ENCODE peak calls at places on chromosome 19, in eight cellular contexts. One of them, this sample, is unnamed.

GRCh38 chr19:11539495-11540365 is 1.1 kb downstream of the CNN1 start:
- DNase-seq in pancreas: no peak
- DNase-seq in HCT116: no peak
- DNase-seq in esophagus squamous epithelium: no peak
- DNase-seq in BE2C: peak; percentile 73
- DNase-seq in ovary: peak; percentile 81
- DNase-seq in transverse colon: peak; percentile 29
- DNase-seq in body of pancreas: no peak
- DNase-seq in this sample: no peak

GRCh38 chr19:3880471-3881271 is at the start of gene ATCAY:
- DNase-seq in pancreas: no peak
- DNase-seq in HCT116: no peak
- DNase-seq in esophagus squamous epithelium: no peak
- DNase-seq in BE2C: peak; percentile 87
- DNase-seq in ovary: no peak
- DNase-seq in transverse colon: no peak
- DNase-seq in body of pancreas: no peak
- DNase-seq in this sample: no peak

GRCh38 chr19:27793128-27793643 is 1419.8 kb downstream of the UQCRFS1 start:
- DNase-seq in pancreas: no peak
- DNase-seq in HCT116: peak; percentile 90
- DNase-seq in esophagus squamous epithelium: peak; percentile 57
- DNase-seq in BE2C: peak; percentile 74
- DNase-seq in ovary: no peak
- DNase-seq in transverse colon: peak; percentile 88
- DNase-seq in body of pancreas: peak; percentile 88
- DNase-seq in this sample: no peak

GRCh38 chr19:4831351-4832340 is at the start of gene TICAM1:
- DNase-seq in pancreas: peak; percentile 84
- DNase-seq in HCT116: no peak
- DNase-seq in esophagus squamous epithelium: no peak
- DNase-seq in BE2C: peak; percentile 40
- DNase-seq in ovary: peak; percentile 78
- DNase-seq in transverse colon: peak; percentile 90
- DNase-seq in body of pancreas: peak; percentile 75
- DNase-seq in this sample: no peak

GRCh38 chr19:2575734-2576481 is 100.0 kb downstream of the GADD45B start:
- DNase-seq in pancreas: peak; percentile 67
- DNase-seq in HCT116: no peak
- DNase-seq in esophagus squamous epithelium: no peak
- DNase-seq in BE2C: peak; percentile 73
- DNase-seq in ovary: peak; percentile 91
- DNase-seq in transverse colon: peak; percentile 42
- DNase-seq in body of pancreas: peak; percentile 56
- DNase-seq in this sample: no peak

GRCh38 chr19:16274466-16274865 is 50.2 kb upstream of the KLF2 start:
- DNase-seq in pancreas: no peak
- DNase-seq in HCT116: no peak
- DNase-seq in esophagus squamous epithelium: no peak
- DNase-seq in BE2C: no peak
- DNase-seq in ovary: peak; percentile 72
- DNase-seq in transverse colon: no peak
- DNase-seq in body of pancreas: no peak
- DNase-seq in this sample: no peak

GRCh38 chr19:3284759-3285646 is 60.5 kb downstream of the CELF5 start:
- DNase-seq in pancreas: peak; percentile 100
- DNase-seq in HCT116: peak; percentile 96
- DNase-seq in esophagus squamous epithelium: no peak
- DNase-seq in BE2C: peak; percentile 73
- DNase-seq in ovary: peak; percentile 100
- DNase-seq in transverse colon: peak; percentile 95
- DNase-seq in body of pancreas: peak; percentile 98
- DNase-seq in this sample: peak; percentile 84

GRCh38 chr19:4120531-4120930 is 3.4 kb downstream of the MAP2K2 start:
- DNase-seq in pancreas: no peak
- DNase-seq in HCT116: no peak
- DNase-seq in esophagus squamous epithelium: no peak
- DNase-seq in BE2C: no peak
- DNase-seq in ovary: no peak
- DNase-seq in transverse colon: no peak
- DNase-seq in body of pancreas: no peak
- DNase-seq in this sample: no peak

GRCh38 chr19:10603873-10604459 is 16.9 kb upstream of the AP1M2 start:
- DNase-seq in pancreas: no peak
- DNase-seq in HCT116: no peak
- DNase-seq in esophagus squamous epithelium: no peak
- DNase-seq in BE2C: no peak
- DNase-seq in ovary: no peak
- DNase-seq in transverse colon: peak; percentile 24
- DNase-seq in body of pancreas: peak; percentile 43
- DNase-seq in this sample: no peak

GRCh38 chr19:40059624-40060023 is 3.6 kb upstream of the ZNF780B start:
- DNase-seq in pancreas: no peak
- DNase-seq in HCT116: no peak
- DNase-seq in esophagus squamous epithelium: no peak
- DNase-seq in BE2C: no peak
- DNase-seq in ovary: no peak
- DNase-seq in transverse colon: no peak
- DNase-seq in body of pancreas: no peak
- DNase-seq in this sample: no peak

GRCh38 chr19:919157-920050 is 2.3 kb downstream of the KISS1R start:
- DNase-seq in pancreas: peak; percentile 83
- DNase-seq in HCT116: no peak
- DNase-seq in esophagus squamous epithelium: no peak
- DNase-seq in BE2C: no peak
- DNase-seq in ovary: no peak
- DNase-seq in transverse colon: no peak
- DNase-seq in body of pancreas: no peak
- DNase-seq in this sample: no peak

GRCh38 chr19:917323-918151 is at the start of gene KISS1R:
- DNase-seq in pancreas: peak; percentile 81
- DNase-seq in HCT116: no peak
- DNase-seq in esophagus squamous epithelium: no peak
- DNase-seq in BE2C: peak; percentile 65
- DNase-seq in ovary: no peak
- DNase-seq in transverse colon: no peak
- DNase-seq in body of pancreas: no peak
- DNase-seq in this sample: no peak

GRCh38 chr19:916645-917322 is 349 bp upstream of the KISS1R start:
- DNase-seq in pancreas: no peak
- DNase-seq in HCT116: no peak
- DNase-seq in esophagus squamous epithelium: no peak
- DNase-seq in BE2C: no peak
- DNase-seq in ovary: peak; percentile 61
- DNase-seq in transverse colon: no peak
- DNase-seq in body of pancreas: no peak
- DNase-seq in this sample: no peak

GRCh38 chr19:918481-919156 is 1.5 kb downstream of the KISS1R start:
- DNase-seq in pancreas: peak; percentile 85
- DNase-seq in HCT116: no peak
- DNase-seq in esophagus squamous epithelium: no peak
- DNase-seq in BE2C: no peak
- DNase-seq in ovary: no peak
- DNase-seq in transverse colon: no peak
- DNase-seq in body of pancreas: no peak
- DNase-seq in this sample: no peak

DNA sequence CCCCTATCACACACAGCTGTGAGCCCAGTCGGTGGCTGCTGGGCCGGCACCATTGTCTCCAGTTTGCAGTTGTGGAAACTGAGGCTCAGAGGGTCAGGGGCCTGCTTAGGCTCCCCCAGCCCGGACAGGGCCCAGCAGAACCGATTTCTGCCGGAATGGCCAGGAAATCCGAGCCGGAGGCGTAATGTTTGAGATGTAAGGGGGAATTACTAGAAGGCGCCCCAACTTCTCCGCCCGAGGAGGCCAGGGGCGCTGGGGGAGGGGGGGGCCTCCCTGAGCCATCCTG is 962 bp downstream of the KISS1R start:
- DNase-seq in pancreas: no peak
- DNase-seq in HCT116: no peak
- DNase-seq in esophagus squamous epithelium: no peak
- DNase-seq in BE2C: no peak
- DNase-seq in ovary: no peak
- DNase-seq in transverse colon: no peak
- DNase-seq in body of pancreas: no peak
- DNase-seq in this sample: no peak
- H3K4me1 ChIP-seq in pancreas: peaks cover 15% of the 10 kb centered on the region
- H3K4me1 ChIP-seq in HCT116: peaks cover 6% of the 10 kb centered on the region
- H3K4me1 ChIP-seq in esophagus squamous epithelium: peaks cover 38% of the 10 kb centered on the region
- H3K4me1 ChIP-seq in BE2C: no peaks in the 10 kb centered on the region
- H3K4me1 ChIP-seq in ovary: peaks cover 13% of the 10 kb centered on the region
- H3K4me1 ChIP-seq in transverse colon: peaks cover 48% of the 10 kb centered on the region
- H3K4me1 ChIP-seq in body of pancreas: peaks cover 43% of the 10 kb centered on the region
- H3K4me1 ChIP-seq in this sample: peaks cover 4% of the 10 kb centered on the region

GRCh38 chr19:51739466-51740213 is 12.0 kb downstream of the FPR1 start:
- DNase-seq in pancreas: no peak
- DNase-seq in HCT116: no peak
- DNase-seq in esophagus squamous epithelium: no peak
- DNase-seq in BE2C: no peak
- DNase-seq in ovary: no peak
- DNase-seq in transverse colon: no peak
- DNase-seq in body of pancreas: no peak
- DNase-seq in this sample: no peak

GRCh38 chr19:51742736-51743288 is 8.9 kb downstream of the FPR1 start:
- DNase-seq in pancreas: no peak
- DNase-seq in HCT116: no peak
- DNase-seq in esophagus squamous epithelium: no peak
- DNase-seq in BE2C: no peak
- DNase-seq in ovary: no peak
- DNase-seq in transverse colon: no peak
- DNase-seq in body of pancreas: no peak
- DNase-seq in this sample: no peak

GRCh38 chr19:51737924-51738323 is 13.8 kb downstream of the FPR1 start:
- DNase-seq in pancreas: no peak
- DNase-seq in HCT116: no peak
- DNase-seq in esophagus squamous epithelium: no peak
- DNase-seq in BE2C: no peak
- DNase-seq in ovary: no peak
- DNase-seq in transverse colon: no peak
- DNase-seq in body of pancreas: no peak
- DNase-seq in this sample: no peak

GRCh38 chr19:51743405-51743804 is 8.3 kb downstream of the FPR1 start:
- DNase-seq in pancreas: no peak
- DNase-seq in HCT116: no peak
- DNase-seq in esophagus squamous epithelium: no peak
- DNase-seq in BE2C: no peak
- DNase-seq in ovary: no peak
- DNase-seq in transverse colon: no peak
- DNase-seq in body of pancreas: no peak
- DNase-seq in this sample: no peak

GRCh38 chr19:51740356-51740755 is 11.3 kb downstream of the FPR1 start:
- DNase-seq in pancreas: no peak
- DNase-seq in HCT116: no peak
- DNase-seq in esophagus squamous epithelium: no peak
- DNase-seq in BE2C: no peak
- DNase-seq in ovary: no peak
- DNase-seq in transverse colon: no peak
- DNase-seq in body of pancreas: no peak
- DNase-seq in this sample: no peak
- H3K4me1 ChIP-seq in pancreas: no peaks in the 10 kb centered on the region
- H3K4me1 ChIP-seq in HCT116: no peaks in the 10 kb centered on the region
- H3K4me1 ChIP-seq in esophagus squamous epithelium: no peaks in the 10 kb centered on the region
- H3K4me1 ChIP-seq in BE2C: no peaks in the 10 kb centered on the region
- H3K4me1 ChIP-seq in ovary: no peaks in the 10 kb centered on the region
- H3K4me1 ChIP-seq in transverse colon: no peaks in the 10 kb centered on the region
- H3K4me1 ChIP-seq in body of pancreas: no peaks in the 10 kb centered on the region
- H3K4me1 ChIP-seq in this sample: no peaks in the 10 kb centered on the region

GRCh38 chr19:35444735-35445134 is 3.3 kb upstream of the FFAR2 start:
- DNase-seq in pancreas: no peak
- DNase-seq in HCT116: no peak
- DNase-seq in esophagus squamous epithelium: no peak
- DNase-seq in BE2C: no peak
- DNase-seq in ovary: no peak
- DNase-seq in transverse colon: no peak
- DNase-seq in body of pancreas: no peak
- DNase-seq in this sample: no peak

GRCh38 chr19:35451278-35452096 is 3.4 kb downstream of the FFAR2 start:
- DNase-seq in pancreas: no peak
- DNase-seq in HCT116: no peak
- DNase-seq in esophagus squamous epithelium: no peak
- DNase-seq in BE2C: no peak
- DNase-seq in ovary: no peak
- DNase-seq in transverse colon: no peak
- DNase-seq in body of pancreas: no peak
- DNase-seq in this sample: no peak

GRCh38 chr19:35447870-35448492 is at the start of gene FFAR2:
- DNase-seq in pancreas: no peak
- DNase-seq in HCT116: no peak
- DNase-seq in esophagus squamous epithelium: no peak
- DNase-seq in BE2C: no peak
- DNase-seq in ovary: no peak
- DNase-seq in transverse colon: no peak
- DNase-seq in body of pancreas: no peak
- DNase-seq in this sample: no peak

GRCh38 chr19:35446194-35446593 is 1.9 kb upstream of the FFAR2 start:
- DNase-seq in pancreas: no peak
- DNase-seq in HCT116: no peak
- DNase-seq in esophagus squamous epithelium: no peak
- DNase-seq in BE2C: no peak
- DNase-seq in ovary: no peak
- DNase-seq in transverse colon: no peak
- DNase-seq in body of pancreas: no peak
- DNase-seq in this sample: no peak

DNA sequence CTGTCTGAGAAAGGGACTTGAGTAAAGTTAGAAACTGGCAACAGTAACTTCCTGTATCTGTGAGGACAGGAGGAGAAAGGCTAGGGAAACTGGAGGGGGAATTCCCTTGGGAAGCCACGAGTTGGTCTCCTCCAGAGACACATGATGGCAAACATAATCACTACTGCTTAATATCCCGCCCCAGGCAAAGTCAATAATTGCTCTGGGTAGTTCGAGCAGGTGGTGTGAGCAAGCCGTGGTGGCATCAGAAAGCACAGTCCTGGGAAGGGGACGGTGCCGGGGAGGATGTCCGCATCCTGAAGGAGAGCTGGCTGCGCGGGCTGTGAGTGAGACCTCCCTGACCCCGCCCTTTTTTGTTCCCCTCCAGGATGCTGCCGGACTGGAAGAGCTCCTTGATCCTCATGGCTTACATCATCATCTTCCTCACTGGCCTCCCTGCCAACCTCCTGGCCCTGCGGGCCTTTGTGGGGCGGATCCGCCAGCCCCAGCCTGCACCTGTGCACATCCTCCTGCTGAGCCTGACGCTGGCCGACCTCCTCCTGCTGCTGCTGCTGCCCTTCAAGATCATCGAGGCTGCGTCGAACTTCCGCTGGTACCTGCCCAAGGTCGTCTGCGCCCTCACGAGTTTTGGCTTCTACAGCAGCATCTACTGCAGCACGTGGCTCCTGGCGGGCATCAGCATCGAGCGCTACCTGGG is 1.4 kb downstream of the FFAR2 start:
- DNase-seq in pancreas: no peak
- DNase-seq in HCT116: no peak
- DNase-seq in esophagus squamous epithelium: no peak
- DNase-seq in BE2C: peak; percentile 86
- DNase-seq in ovary: no peak
- DNase-seq in transverse colon: no peak
- DNase-seq in body of pancreas: no peak
- DNase-seq in this sample: no peak
- H3K4me1 ChIP-seq in pancreas: no peaks in the 10 kb centered on the region
- H3K4me1 ChIP-seq in HCT116: no peaks in the 10 kb centered on the region
- H3K4me1 ChIP-seq in esophagus squamous epithelium: peaks cover 16% of the 10 kb centered on the region
- H3K4me1 ChIP-seq in BE2C: peaks cover 18% of the 10 kb centered on the region
- H3K4me1 ChIP-seq in ovary: no peaks in the 10 kb centered on the region
- H3K4me1 ChIP-seq in transverse colon: peaks cover 4% of the 10 kb centered on the region
- H3K4me1 ChIP-seq in body of pancreas: peaks cover 8% of the 10 kb centered on the region
- H3K4me1 ChIP-seq in this sample: no peaks in the 10 kb centered on the region

GRCh38 chr19:53868892-53869804 is 1.5 kb downstream of the MYADM start:
- DNase-seq in pancreas: peak; percentile 97
- DNase-seq in HCT116: peak; percentile 61
- DNase-seq in esophagus squamous epithelium: no peak
- DNase-seq in BE2C: peak; percentile 92
- DNase-seq in ovary: peak; percentile 97
- DNase-seq in transverse colon: peak; percentile 93
- DNase-seq in body of pancreas: peak; percentile 93
- DNase-seq in this sample: no peak
- H3K4me1 ChIP-seq in pancreas: no peaks in the 10 kb centered on the region
- H3K4me1 ChIP-seq in HCT116: peaks cover 15% of the 10 kb centered on the region
- H3K4me1 ChIP-seq in esophagus squamous epithelium: peaks cover 36% of the 10 kb centered on the region
- H3K4me1 ChIP-seq in BE2C: peaks cover 6% of the 10 kb centered on the region
- H3K4me1 ChIP-seq in ovary: peaks cover 6% of the 10 kb centered on the region
- H3K4me1 ChIP-seq in transverse colon: peaks cover 63% of the 10 kb centered on the region
- H3K4me1 ChIP-seq in body of pancreas: peaks cover 50% of the 10 kb centered on the region
- H3K4me1 ChIP-seq in this sample: peaks cover 7% of the 10 kb centered on the region

This sample was measured in iPS DF 6.9.